ENCODE peak calls at places on chromosomes 4 and X, in seven cellular contexts. N is sigmoid colon, U is AG10803, F is B cell, T is lower lobe of right lung, J is psoas muscle, K is GM13977. L is an unnamed sample.

GRCh38 chrX:10939384-10939783 is 171.7 kb upstream of the HCCS start:
- DNase-seq in N (no peak), U (no peak), F (no peak), T (no peak), J (no peak), K (no peak), L (no peak)

GRCh38 chr4:128775916-128776315 is 33.6 kb upstream of the JADE1 start:
- DNase-seq in N (no peak), U (no peak), F (no peak), T (no peak), J (no peak), K (no peak), L (no peak)

GRCh38 chr4:30537462-30537861 is 182.7 kb upstream of the PCDH7 start:
- DNase-seq in N (no peak), U (peak; percentile 1), F (no peak), T (no peak), J (no peak), K (no peak), L (no peak)

GRCh38 chr4:152937535-152938236 is 1.6 kb downstream of the FHDC1 start:
- DNase-seq in N (no peak), U (peak; percentile 26), F (peak; percentile 77), T (peak; percentile 63), J (peak; percentile 39), K (peak; percentile 61), L (peak; percentile 20)

GRCh38 chrX:9865804-9866471 is 79.7 kb downstream of the SHROOM2 start:
- DNase-seq in N (no peak), U (no peak), F (no peak), T (no peak), J (no peak), K (peak; percentile 56), L (no peak)

GRCh38 chr4:83065268-83065667 is 30.3 kb downstream of the COPS4 start:
- DNase-seq in N (no peak), U (no peak), F (no peak), T (no peak), J (no peak), K (no peak), L (no peak)

GRCh38 chr4:143581331-143581961 is 67.9 kb downstream of the SMARCA5 start:
- DNase-seq in N (no peak), U (no peak), F (no peak), T (no peak), J (no peak), K (no peak), L (no peak)

GRCh38 chrX:7852166-7852565 is 9.2 kb downstream of the VCX start:
- DNase-seq in N (no peak), U (no peak), F (no peak), T (no peak), J (no peak), K (no peak), L (no peak)

GRCh38 chr4:138494931-138495330 is 252.8 kb upstream of the SLC7A11 start:
- DNase-seq in N (no peak), U (peak; percentile 58), F (no peak), T (no peak), J (no peak), K (no peak), L (no peak)
- TF ChIP-seq CTCF in N (no peak), U (peak; percentile 46), F (no peak), T (peak; percentile 9), J (no peak), K (peak; percentile 22), L (no peak)

GRCh38 chr4:6343950-6344408 is 74.3 kb downstream of the WFS1 start:
- DNase-seq in N (no peak), U (peak; percentile 36), F (no peak), T (peak; percentile 18), J (no peak), K (no peak), L (no peak)
- TF ChIP-seq CTCF in N (no peak), U (peak; percentile 6), F (no peak), T (no peak), J (no peak), K (no peak), L (no peak)

GRCh38 chrX:130268500-130269170 is at the start of gene ZNF280C:
- DNase-seq in N (peak; percentile 94), U (peak; percentile 91), F (peak; percentile 80), T (peak; percentile 92), J (peak; percentile 89), K (peak; percentile 90), L (peak; percentile 80)
- TF ChIP-seq CTCF in N (no peak), U (peak; percentile 43), F (peak; percentile 23), T (peak; percentile 33), J (peak; percentile 16), K (peak; percentile 23), L (no peak)

GRCh38 chr4:134471569-134471968 is 270.0 kb upstream of the PABPC4L start:
- DNase-seq in N (no peak), U (no peak), F (no peak), T (no peak), J (no peak), K (no peak), L (no peak)

GRCh38 chr4:134465417-134465816 is 263.8 kb upstream of the PABPC4L start:
- DNase-seq in N (no peak), U (no peak), F (no peak), T (no peak), J (no peak), K (no peak), L (no peak)

DNA sequence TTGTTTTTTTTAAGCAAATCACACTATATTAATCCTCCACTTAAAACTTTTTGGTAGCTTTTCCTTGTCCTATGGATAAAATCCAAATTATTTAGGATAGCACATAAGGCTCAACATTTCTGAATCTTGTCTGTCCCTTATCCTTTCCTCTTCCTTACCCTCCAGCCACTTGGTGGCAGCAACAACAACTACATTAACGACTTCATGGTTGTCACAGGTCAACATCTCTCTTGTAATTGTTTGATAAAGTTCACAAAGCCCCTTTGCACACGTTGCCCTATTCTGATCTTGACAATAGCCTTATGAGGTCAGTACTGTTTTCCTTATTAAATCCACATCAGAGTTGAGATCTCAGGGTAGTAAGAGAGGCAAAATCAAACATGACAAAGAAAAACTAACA is 269.0 kb upstream of the PABPC4L start:
- DNase-seq in N (no peak), U (no peak), F (no peak), T (no peak), J (no peak), K (no peak), L (no peak)
- TF ChIP-seq CTCF in N (peak; percentile 24), U (no peak), F (no peak), T (peak; percentile 28), J (no peak), K (peak; percentile 62), L (no peak)

GRCh38 chrX:133587818-133588217 is 172.5 kb upstream of the GPC4 start:
- DNase-seq in N (no peak), U (no peak), F (no peak), T (no peak), J (no peak), K (no peak), L (no peak)
- TF ChIP-seq CTCF in N (no peak), U (no peak), F (no peak), T (no peak), J (no peak), K (no peak), L (no peak)

GRCh38 chr4:2755821-2756690 is at the start of gene TNIP2:
- DNase-seq in N (peak; percentile 95), U (peak; percentile 81), F (peak; percentile 99), T (peak; percentile 92), J (peak; percentile 90), K (peak; percentile 99), L (peak; percentile 71)
- TF ChIP-seq CTCF in N (peak; percentile 16), U (peak; percentile 10), F (peak; percentile 31), T (peak; percentile 39), J (peak; percentile 41), K (peak; percentile 17), L (no peak)

DNA sequence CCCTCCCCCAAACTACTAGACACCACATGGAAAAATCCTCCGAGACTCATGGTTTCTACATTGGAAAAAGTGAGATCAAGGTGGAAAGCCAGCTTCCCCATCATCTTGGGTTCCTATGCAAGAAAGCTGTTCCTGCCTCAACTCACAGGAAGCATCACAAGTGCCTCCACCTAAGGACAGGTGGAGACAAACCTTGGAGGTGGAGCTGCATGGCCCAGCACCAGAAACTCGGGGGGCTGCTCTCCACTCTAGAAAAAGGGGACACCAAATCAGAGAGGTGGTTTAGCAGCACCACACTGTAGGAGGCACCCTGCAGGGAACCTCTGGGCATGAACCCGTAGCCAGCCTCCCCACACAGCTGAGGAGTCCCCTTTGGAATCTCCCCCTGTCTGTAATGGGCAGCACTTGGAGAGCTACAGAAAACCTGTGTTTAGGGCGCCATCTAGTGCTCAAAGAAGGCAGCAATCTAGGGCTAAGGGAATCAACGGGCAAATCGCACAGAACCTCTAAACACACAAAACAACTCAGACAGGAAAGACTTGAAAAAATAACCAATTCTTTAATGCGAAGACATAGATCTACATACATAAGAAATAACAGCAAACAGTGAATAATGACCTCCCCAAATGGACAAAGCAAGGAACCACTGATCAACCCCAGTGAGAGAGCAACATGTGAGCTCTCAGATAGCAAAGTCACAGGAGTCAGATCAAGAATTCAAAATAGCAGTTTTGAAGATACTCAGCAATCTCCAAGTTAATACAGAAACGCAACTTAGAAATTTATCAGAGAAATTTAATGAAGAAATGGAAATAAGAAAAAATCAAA is 37.0 kb upstream of the ZBTB33 start:
- DNase-seq in N (no peak), U (peak; percentile 40), F (peak; percentile 47), T (no peak), J (peak; percentile 26), K (peak; percentile 66), L (peak; percentile 21)
- TF ChIP-seq CTCF in N (peak; percentile 41), U (peak; percentile 82), F (peak; percentile 72), T (peak; percentile 66), J (peak; percentile 67), K (peak; percentile 89), L (peak; percentile 58)